ENCODE peak calls at places on chromosomes 16 and 17, in four cellular contexts. One of them, this sample, is unnamed.

GRCh38 chr16:739560-740458 is 988 bp downstream of the CIAO3 start:
- DNase-seq in naive thymus-derived CD4-positive, alpha-beta T cell: no peak
- DNase-seq in HFF-Myc: no peak
- DNase-seq in tibial nerve: no peak
- DNase-seq in this sample: no peak

GRCh38 chr17:74953129-74953687 is 17.5 kb downstream of the OTOP3 start:
- DNase-seq in tibial nerve: no peak
- DNase-seq in naive thymus-derived CD4-positive, alpha-beta T cell: no peak
- DNase-seq in HFF-Myc: no peak
- DNase-seq in this sample: no peak

GRCh38 chr17:30458371-30458770 is 18.8 kb upstream of the GOSR1 start:
- DNase-seq in naive thymus-derived CD4-positive, alpha-beta T cell: no peak
- DNase-seq in HFF-Myc: no peak
- DNase-seq in tibial nerve: no peak
- DNase-seq in this sample: no peak

GRCh38 chr17:10249271-10250010 is 51.0 kb upstream of the GAS7 start:
- DNase-seq in tibial nerve: no peak
- DNase-seq in HFF-Myc: no peak
- DNase-seq in naive thymus-derived CD4-positive, alpha-beta T cell: no peak
- DNase-seq in this sample: no peak

GRCh38 chr17:58092101-58092796 is 9.0 kb downstream of the DYNLL2 start:
- DNase-seq in naive thymus-derived CD4-positive, alpha-beta T cell: no peak
- DNase-seq in tibial nerve: no peak
- DNase-seq in HFF-Myc: no peak
- DNase-seq in this sample: no peak

GRCh38 chr17:29394761-29395160 is 4.6 kb downstream of the TAOK1 start:
- DNase-seq in HFF-Myc: no peak
- DNase-seq in tibial nerve: no peak
- DNase-seq in naive thymus-derived CD4-positive, alpha-beta T cell: no peak
- DNase-seq in this sample: no peak

GRCh38 chr17:67602974-67603373 is 114.8 kb upstream of the NOL11 start:
- DNase-seq in naive thymus-derived CD4-positive, alpha-beta T cell: peak
- DNase-seq in tibial nerve: no peak
- DNase-seq in HFF-Myc: no peak
- DNase-seq in this sample: peak

GRCh38 chr17:57572062-57572461 is 173.0 kb downstream of the CCDC182 start:
- DNase-seq in HFF-Myc: no peak
- DNase-seq in tibial nerve: no peak
- DNase-seq in naive thymus-derived CD4-positive, alpha-beta T cell: no peak
- DNase-seq in this sample: no peak

GRCh38 chr17:52032454-52032853 is 126.1 kb downstream of the CA10 start:
- DNase-seq in naive thymus-derived CD4-positive, alpha-beta T cell: no peak
- DNase-seq in HFF-Myc: no peak
- DNase-seq in tibial nerve: no peak
- DNase-seq in this sample: no peak

GRCh38 chr16:80846275-80847013 is 42.0 kb upstream of the CDYL2 start:
- DNase-seq in HFF-Myc: no peak
- DNase-seq in naive thymus-derived CD4-positive, alpha-beta T cell: no peak
- DNase-seq in tibial nerve: no peak
- DNase-seq in this sample: no peak

GRCh38 chr17:44496815-44497214 is 6.4 kb downstream of the GPATCH8 start:
- DNase-seq in tibial nerve: no peak
- DNase-seq in naive thymus-derived CD4-positive, alpha-beta T cell: no peak
- DNase-seq in HFF-Myc: no peak
- DNase-seq in this sample: no peak

GRCh38 chr16:4862639-4863038 is 15.4 kb downstream of the UBN1 start:
- DNase-seq in HFF-Myc: no peak
- DNase-seq in naive thymus-derived CD4-positive, alpha-beta T cell: no peak
- DNase-seq in tibial nerve: no peak
- DNase-seq in this sample: no peak

GRCh38 chr16:30488764-30489595 is 16.4 kb downstream of the ITGAL start:
- DNase-seq in tibial nerve: no peak
- DNase-seq in HFF-Myc: no peak
- DNase-seq in naive thymus-derived CD4-positive, alpha-beta T cell: no peak
- DNase-seq in this sample: no peak

GRCh38 chr17:35238817-35239216 is 4.1 kb upstream of the SLFN5 start:
- DNase-seq in HFF-Myc: no peak
- DNase-seq in tibial nerve: no peak
- DNase-seq in naive thymus-derived CD4-positive, alpha-beta T cell: no peak
- DNase-seq in this sample: no peak

GRCh38 chr16:15055141-15056053 is 477 bp downstream of the NTAN1 start:
- DNase-seq in HFF-Myc: no peak
- DNase-seq in naive thymus-derived CD4-positive, alpha-beta T cell: no peak
- DNase-seq in tibial nerve: no peak
- DNase-seq in this sample: peak

GRCh38 chr17:79990051-79990592 is 45.5 kb downstream of the TBC1D16 start:
- DNase-seq in naive thymus-derived CD4-positive, alpha-beta T cell: no peak
- DNase-seq in HFF-Myc: no peak
- DNase-seq in tibial nerve: no peak
- DNase-seq in this sample: no peak

GRCh38 chr16:11447272-11447671 is 102.0 kb downstream of the RMI2 start:
- DNase-seq in HFF-Myc: no peak
- DNase-seq in tibial nerve: no peak
- DNase-seq in naive thymus-derived CD4-positive, alpha-beta T cell: no peak
- DNase-seq in this sample: no peak

GRCh38 chr16:85673529-85674417 is 15.0 kb downstream of the GINS2 start:
- DNase-seq in naive thymus-derived CD4-positive, alpha-beta T cell: no peak
- DNase-seq in HFF-Myc: no peak
- DNase-seq in tibial nerve: no peak
- DNase-seq in this sample: no peak

GRCh38 chr17:16269658-16270057 is 52.6 kb downstream of the PIGL start:
- DNase-seq in tibial nerve: no peak
- DNase-seq in HFF-Myc: no peak
- DNase-seq in naive thymus-derived CD4-positive, alpha-beta T cell: no peak
- DNase-seq in this sample: no peak

GRCh38 chr17:80414508-80414802 is 512 bp upstream of the ENDOV start:
- DNase-seq in naive thymus-derived CD4-positive, alpha-beta T cell: no peak
- DNase-seq in tibial nerve: no peak
- DNase-seq in HFF-Myc: no peak
- DNase-seq in this sample: no peak

GRCh38 chr16:85330694-85331188 is 218.5 kb upstream of the CIBAR2 start:
- DNase-seq in tibial nerve: no peak
- DNase-seq in HFF-Myc: peak
- DNase-seq in naive thymus-derived CD4-positive, alpha-beta T cell: no peak
- DNase-seq in this sample: peak

GRCh38 chr16:85445779-85446222 is 167.3 kb upstream of the GSE1 start:
- DNase-seq in tibial nerve: no peak
- DNase-seq in HFF-Myc: no peak
- DNase-seq in naive thymus-derived CD4-positive, alpha-beta T cell: no peak
- DNase-seq in this sample: no peak

GRCh38 chr17:74116087-74116717 is 87.3 kb upstream of the RPL38 start:
- DNase-seq in HFF-Myc: no peak
- DNase-seq in tibial nerve: no peak
- DNase-seq in naive thymus-derived CD4-positive, alpha-beta T cell: no peak
- DNase-seq in this sample: no peak

GRCh38 chr16:57191056-57191536 is 5.0 kb downstream of the RSPRY1 start:
- DNase-seq in tibial nerve: no peak
- DNase-seq in naive thymus-derived CD4-positive, alpha-beta T cell: no peak
- DNase-seq in HFF-Myc: no peak
- DNase-seq in this sample: no peak

GRCh38 chr17:82302498-82302963 is 14.9 kb downstream of the CD7 start:
- DNase-seq in tibial nerve: no peak
- DNase-seq in HFF-Myc: no peak
- DNase-seq in naive thymus-derived CD4-positive, alpha-beta T cell: peak
- DNase-seq in this sample: no peak

GRCh38 chr17:12605222-12605621 is 60.5 kb upstream of the MYOCD start:
- DNase-seq in naive thymus-derived CD4-positive, alpha-beta T cell: no peak
- DNase-seq in tibial nerve: no peak
- DNase-seq in HFF-Myc: no peak
- DNase-seq in this sample: no peak

GRCh38 chr17:5769936-5770335 is 185.6 kb upstream of the NLRP1 start:
- DNase-seq in tibial nerve: no peak
- DNase-seq in HFF-Myc: no peak
- DNase-seq in naive thymus-derived CD4-positive, alpha-beta T cell: no peak
- DNase-seq in this sample: no peak

GRCh38 chr17:57927048-57927723 is 28.0 kb downstream of the CUEDC1 start:
- DNase-seq in HFF-Myc: no peak
- DNase-seq in naive thymus-derived CD4-positive, alpha-beta T cell: no peak
- DNase-seq in tibial nerve: no peak
- DNase-seq in this sample: no peak

GRCh38 chr16:73996624-73997339 is 299.8 kb upstream of the PSMD7 start:
- DNase-seq in HFF-Myc: no peak
- DNase-seq in naive thymus-derived CD4-positive, alpha-beta T cell: no peak
- DNase-seq in tibial nerve: no peak
- DNase-seq in this sample: no peak

GRCh38 chr17:55540414-55541091 is 29.3 kb upstream of the SMIM36 start:
- DNase-seq in tibial nerve: no peak
- DNase-seq in naive thymus-derived CD4-positive, alpha-beta T cell: no peak
- DNase-seq in HFF-Myc: peak
- DNase-seq in this sample: no peak

GRCh38 chr17:17782425-17783120 is 54.2 kb downstream of the SREBF1 start:
- DNase-seq in naive thymus-derived CD4-positive, alpha-beta T cell: no peak
- DNase-seq in HFF-Myc: no peak
- DNase-seq in tibial nerve: no peak
- DNase-seq in this sample: no peak

GRCh38 chr16:55392701-55393100 is 68.7 kb downstream of the IRX6 start:
- DNase-seq in naive thymus-derived CD4-positive, alpha-beta T cell: no peak
- DNase-seq in tibial nerve: no peak
- DNase-seq in HFF-Myc: no peak
- DNase-seq in this sample: no peak

DNA sequence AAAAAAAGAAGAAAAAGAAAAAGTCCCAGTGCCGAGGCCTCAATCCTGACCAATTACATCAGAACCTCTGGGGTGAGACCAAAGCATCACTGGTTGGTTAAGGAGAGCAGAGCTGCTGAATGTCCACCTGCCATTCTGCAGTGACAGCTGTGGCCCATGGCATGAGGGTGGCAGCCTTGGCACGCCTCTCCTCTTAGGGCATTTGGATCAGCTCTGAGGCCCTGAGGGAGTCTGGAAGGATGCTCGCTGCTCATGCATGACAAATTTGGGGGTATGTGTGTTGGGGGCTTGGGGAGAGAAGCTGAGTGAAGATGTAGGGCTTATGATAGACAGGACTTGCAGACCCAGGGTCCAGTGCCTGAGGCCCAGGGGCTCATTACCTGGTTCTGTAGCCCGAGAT is 26.3 kb downstream of the MYLK3 start:
- DNase-seq in naive thymus-derived CD4-positive, alpha-beta T cell: no peak
- DNase-seq in tibial nerve: no peak
- DNase-seq in HFF-Myc: no peak
- DNase-seq in this sample: no peak
- H3K4me3 ChIP-seq in naive thymus-derived CD4-positive, alpha-beta T cell: no peak
- H3K4me3 ChIP-seq in tibial nerve: no peak
- H3K4me3 ChIP-seq in HFF-Myc: no peak
- H3K4me3 ChIP-seq in this sample: no peak

DNA sequence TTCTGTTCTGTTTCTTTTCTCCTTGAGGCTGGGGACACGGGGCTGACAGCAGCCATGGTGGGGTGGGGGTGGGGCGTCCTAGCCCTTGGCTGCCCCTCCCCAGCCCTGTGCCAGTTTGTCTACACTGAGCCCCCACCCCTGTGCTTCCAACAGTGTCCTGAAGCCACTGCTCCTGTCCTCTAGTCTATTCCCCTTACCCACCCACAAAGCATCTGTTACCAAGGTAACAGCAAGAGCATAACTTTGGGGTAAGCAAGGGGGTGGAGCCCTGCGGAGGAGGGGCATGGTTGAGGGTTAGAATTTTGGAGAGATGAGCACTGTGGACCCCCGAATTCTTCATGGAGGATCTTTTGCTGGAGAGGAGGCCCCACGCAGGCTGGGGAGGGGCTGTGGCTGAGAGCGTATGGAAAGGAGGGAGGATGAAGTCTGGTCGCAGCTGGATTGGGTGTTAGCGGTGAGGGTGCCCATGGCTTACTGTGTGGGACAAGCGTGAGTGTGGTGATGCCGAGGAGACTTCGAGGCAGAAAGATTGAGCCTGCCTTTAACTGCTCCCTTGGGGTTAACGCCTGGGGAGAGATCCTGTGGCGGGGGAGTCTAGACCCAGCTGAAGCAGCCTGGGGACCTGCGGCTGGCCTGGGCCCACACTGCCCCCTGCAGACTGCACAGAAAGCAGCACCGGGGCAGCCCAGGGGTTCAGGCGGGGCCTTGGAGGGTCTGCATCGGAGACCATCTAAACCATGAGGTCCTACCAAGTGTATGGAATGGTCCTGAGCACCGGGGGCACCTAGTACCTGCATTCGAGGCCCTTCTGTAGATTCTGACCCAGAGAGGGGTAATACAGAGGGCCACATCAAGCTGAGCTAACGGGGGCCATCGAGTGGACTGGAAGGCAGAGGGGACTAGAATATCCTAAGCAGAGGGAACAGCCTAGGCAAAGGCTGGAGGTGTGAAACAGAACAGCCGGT is 6.1 kb upstream of the STAC2 start:
- DNase-seq in naive thymus-derived CD4-positive, alpha-beta T cell: peak
- DNase-seq in tibial nerve: no peak
- DNase-seq in HFF-Myc: no peak
- DNase-seq in this sample: peak
- H3K4me3 ChIP-seq in naive thymus-derived CD4-positive, alpha-beta T cell: peak
- H3K4me3 ChIP-seq in tibial nerve: no peak
- H3K4me3 ChIP-seq in HFF-Myc: no peak
- H3K4me3 ChIP-seq in this sample: no peak

DNA sequence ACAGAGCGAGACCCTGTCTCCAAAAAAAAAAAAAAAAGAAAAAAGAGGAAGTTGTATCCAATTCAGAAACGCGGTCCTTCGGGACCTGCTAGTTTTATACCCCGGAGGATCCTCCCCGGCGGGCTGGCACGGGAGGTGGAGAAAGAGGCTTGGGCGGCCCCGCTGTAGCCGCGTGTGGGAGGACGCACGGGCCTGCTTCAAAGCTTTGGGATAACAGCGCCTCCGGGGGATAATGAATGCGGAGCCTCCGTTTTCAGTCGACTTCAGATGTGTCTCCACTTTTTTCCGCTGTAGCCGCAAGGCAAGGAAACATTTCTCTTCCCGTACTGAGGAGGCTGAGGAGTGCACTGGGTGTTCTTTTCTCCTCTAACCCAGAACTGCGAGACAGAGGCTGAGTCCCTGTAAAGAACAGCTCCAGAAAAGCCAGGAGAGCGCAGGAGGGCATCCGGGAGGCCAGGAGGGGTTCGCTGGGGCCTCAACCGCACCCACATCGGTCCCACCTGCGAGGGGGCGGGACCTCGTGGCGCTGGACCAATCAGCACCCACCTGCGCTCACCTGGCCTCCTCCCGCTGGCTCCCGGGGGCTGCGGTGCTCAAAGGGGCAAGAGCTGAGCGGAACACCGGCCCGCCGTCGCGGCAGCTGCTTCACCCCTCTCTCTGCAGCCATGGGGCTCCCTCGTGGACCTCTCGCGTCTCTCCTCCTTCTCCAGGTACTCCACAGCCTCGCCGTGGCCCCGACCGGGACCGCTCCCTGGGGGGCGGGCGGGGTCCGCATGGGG is at the start of gene CDH3:
- DNase-seq in HFF-Myc: no peak
- DNase-seq in tibial nerve: no peak
- DNase-seq in naive thymus-derived CD4-positive, alpha-beta T cell: no peak
- DNase-seq in this sample: no peak
- H3K4me3 ChIP-seq in HFF-Myc: peak
- H3K4me3 ChIP-seq in tibial nerve: peak
- H3K4me3 ChIP-seq in naive thymus-derived CD4-positive, alpha-beta T cell: peak
- H3K4me3 ChIP-seq in this sample: no peak

DNA sequence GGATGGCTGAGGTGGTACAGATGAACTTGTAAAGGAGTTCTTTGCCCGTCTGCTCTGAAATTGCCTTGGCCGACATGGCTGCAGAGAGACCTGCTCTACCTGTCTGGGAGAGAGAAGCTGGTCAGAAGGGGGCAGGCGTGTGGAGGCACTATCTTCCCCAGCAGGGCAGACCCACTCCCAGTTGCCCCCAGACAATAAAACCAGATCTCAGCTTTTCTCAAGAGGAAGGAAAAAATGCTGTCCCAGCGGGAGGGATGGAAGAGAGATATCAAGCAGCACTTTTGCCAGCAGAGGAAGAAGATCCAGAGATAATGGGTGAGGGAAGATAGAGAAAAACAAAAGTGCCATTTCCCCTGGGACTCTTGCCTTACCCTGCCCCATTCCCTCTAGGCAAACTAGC is 5.0 kb downstream of the ACLY start:
- DNase-seq in naive thymus-derived CD4-positive, alpha-beta T cell: no peak
- DNase-seq in HFF-Myc: no peak
- DNase-seq in tibial nerve: no peak
- DNase-seq in this sample: no peak
- H3K4me3 ChIP-seq in naive thymus-derived CD4-positive, alpha-beta T cell: no peak
- H3K4me3 ChIP-seq in HFF-Myc: no peak
- H3K4me3 ChIP-seq in tibial nerve: no peak
- H3K4me3 ChIP-seq in this sample: no peak